ENCODE peak calls at places on chromosomes 6 and 20, in six cellular contexts. I is K562, K is ovary, W is tibial nerve, S is A549, Y is GM12878. Z is an unnamed sample.

GRCh38 chr20:63099426-63100267 is 92.9 kb upstream of the BHLHE23 start:
- DNase-seq in K (peak; percentile 1), I (no peak), W (no peak), S (no peak), Y (no peak), Z (peak; percentile 4)

GRCh38 chr6:164130151-164130550 is 715.6 kb downstream of the QKI start:
- DNase-seq in S (no peak), Y (no peak), W (no peak), I (no peak), K (no peak), Z (no peak)

GRCh38 chr6:56534680-56535419 is 107.8 kb downstream of the DST start:
- DNase-seq in Y (no peak), I (no peak), W (no peak), S (no peak), K (no peak), Z (no peak)

GRCh38 chr20:57680934-57681914 is 28.6 kb downstream of the PMEPA1 start:
- DNase-seq in Y (peak; percentile 40), S (no peak), W (no peak), I (no peak), K (no peak), Z (peak; percentile 47)

GRCh38 chr6:42225043-42225368 is 7.3 kb upstream of the MRPS10 start:
- DNase-seq in K (no peak), Y (no peak), S (no peak), W (no peak), I (no peak), Z (no peak)

GRCh38 chr6:164749126-164749758 is 560.2 kb downstream of the C6orf118 start:
- DNase-seq in W (peak; percentile 18), Y (no peak), I (no peak), K (no peak), S (no peak), Z (no peak)

GRCh38 chr6:104537185-104537584 is 322.5 kb downstream of the HACE1 start:
- DNase-seq in K (no peak), S (no peak), Y (no peak), I (no peak), W (no peak), Z (no peak)

GRCh38 chr6:140977425-140977824 is 1155.3 kb upstream of the GJE1 start:
- DNase-seq in W (no peak), I (no peak), S (no peak), K (no peak), Y (no peak), Z (no peak)

GRCh38 chr6:13563009-13563408 is 11.4 kb upstream of the SIRT5 start:
- DNase-seq in I (no peak), K (no peak), S (no peak), W (no peak), Y (no peak), Z (no peak)

GRCh38 chr6:122042851-122043250 is 356.6 kb upstream of the HSF2 start:
- DNase-seq in W (no peak), S (no peak), I (no peak), Y (no peak), K (peak; percentile 50), Z (no peak)

GRCh38 chr6:44003345-44004061 is 123.7 kb downstream of the MRPL14 start:
- DNase-seq in K (no peak), S (no peak), Y (no peak), W (no peak), I (no peak), Z (no peak)

GRCh38 chr6:7172605-7173185 is 64.9 kb downstream of the RREB1 start:
- DNase-seq in S (no peak), K (no peak), I (no peak), Y (no peak), W (no peak), Z (peak; percentile 15)

GRCh38 chr6:49744259-49744658 is at the start of gene CRISP3:
- DNase-seq in I (no peak), S (no peak), Y (no peak), W (no peak), K (no peak), Z (no peak)

GRCh38 chr20:2599265-2600060 is 53.0 kb upstream of the NOP56 start:
- DNase-seq in W (no peak), I (no peak), Y (no peak), S (no peak), K (no peak), Z (no peak)

GRCh38 chr6:64081459-64081858 is 445.9 kb downstream of the PHF3 start:
- DNase-seq in K (no peak), Y (no peak), W (no peak), S (no peak), I (no peak), Z (no peak)

GRCh38 chr6:116812051-116812650 is 16.7 kb downstream of the GPRC6A start:
- DNase-seq in Y (no peak), S (no peak), K (no peak), W (no peak), I (no peak), Z (no peak)

GRCh38 chr20:25229486-25230176 is 18.3 kb upstream of the PYGB start:
- DNase-seq in I (no peak), Y (no peak), S (no peak), K (no peak), W (no peak), Z (peak; percentile 23)

GRCh38 chr6:137734005-137734874 is 132.8 kb upstream of the TNFAIP3 start:
- DNase-seq in W (no peak), S (no peak), I (no peak), Y (no peak), K (no peak), Z (no peak)

GRCh38 chr6:137736048-137736846 is 130.8 kb upstream of the TNFAIP3 start:
- DNase-seq in K (no peak), I (no peak), Y (no peak), W (no peak), S (no peak), Z (no peak)

GRCh38 chr6:137736919-137737318 is 130.1 kb upstream of the TNFAIP3 start:
- DNase-seq in I (no peak), K (no peak), W (no peak), S (no peak), Y (no peak), Z (no peak)

GRCh38 chr6:137733353-137733746 is 133.7 kb upstream of the TNFAIP3 start:
- DNase-seq in I (no peak), S (no peak), W (no peak), K (no peak), Y (no peak), Z (no peak)

DNA sequence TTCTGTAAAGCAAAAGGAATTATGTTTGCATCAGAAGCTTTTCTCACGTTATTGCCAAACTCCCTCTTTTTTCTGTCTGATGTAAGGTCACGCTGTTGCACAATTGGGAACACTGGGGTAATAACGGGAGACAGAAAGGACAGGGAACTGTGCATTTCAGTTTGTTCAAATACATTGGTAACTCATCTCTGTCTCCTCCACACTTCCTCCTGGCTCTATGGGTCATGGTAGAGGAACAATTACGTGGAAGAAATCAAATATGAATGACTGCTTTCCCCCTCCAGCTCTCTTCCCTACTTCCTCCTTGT is 132.2 kb upstream of the TNFAIP3 start:
- DNase-seq in I (no peak), Y (no peak), S (no peak), K (no peak), W (peak; percentile 68), Z (no peak)
- TF ChIP-seq EP300 in I (no peak), Y (no peak), S (no peak), K (no peak), W (peak; percentile 91), Z (peak; percentile 66)

GRCh38 chr6:157143171-157143884 is 180.0 kb downstream of the TMEM242 start:
- DNase-seq in I (no peak), Y (no peak), S (no peak), W (no peak), K (no peak), Z (no peak)
- TF ChIP-seq POLR2A in I (no peak), Y (no peak), S (no peak), W (no peak), K (no peak), Z (no peak)

GRCh38 chr20:6767166-6767535 is 335 bp upstream of the BMP2 start:
- DNase-seq in Y (no peak), I (no peak), W (no peak), K (peak; percentile 29), S (no peak), Z (no peak)

GRCh38 chr20:6767536-6768227 is at the start of gene BMP2:
- DNase-seq in I (peak; percentile 10), Y (no peak), W (peak; percentile 12), K (peak; percentile 20), S (peak; percentile 29), Z (peak; percentile 92)

GRCh38 chr20:6765469-6766058 is 1.9 kb upstream of the BMP2 start:
- DNase-seq in Y (no peak), K (no peak), S (peak; percentile 13), W (peak; percentile 20), I (peak; percentile 5), Z (no peak)

GRCh38 chr20:6764619-6765018 is 2.9 kb upstream of the BMP2 start:
- DNase-seq in Y (no peak), S (no peak), I (no peak), W (no peak), K (no peak), Z (no peak)

GRCh38 chr20:6766433-6766832 is 1.1 kb upstream of the BMP2 start:
- DNase-seq in Y (no peak), W (no peak), I (no peak), K (no peak), S (no peak), Z (no peak)
- TF ChIP-seq EP300 in Y (no peak), W (no peak), I (no peak), K (no peak), S (no peak), Z (no peak)

DNA sequence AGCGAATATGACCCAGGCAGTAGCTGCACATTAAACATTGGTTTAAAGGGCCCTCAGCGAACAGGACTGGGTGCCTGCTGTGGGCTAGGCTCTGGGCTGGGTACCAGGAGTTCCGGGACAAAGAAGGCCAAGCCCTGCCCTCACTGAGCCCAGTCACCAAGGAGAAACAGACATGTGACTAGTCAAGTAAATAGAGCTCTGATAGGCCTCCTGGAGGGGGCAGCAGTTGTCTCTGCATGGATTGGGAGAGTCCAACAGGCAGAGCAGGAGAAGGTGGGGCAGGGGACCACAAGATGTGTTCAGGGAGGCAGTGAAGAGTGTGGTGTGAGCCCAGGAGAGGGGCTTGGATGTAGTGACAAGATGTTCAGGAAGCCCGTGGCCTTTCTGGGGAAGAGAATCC is 3.1 kb downstream of the HM13 start:
- DNase-seq in S (peak; percentile 69), K (no peak), W (peak; percentile 49), Y (no peak), I (peak; percentile 45), Z (peak; percentile 62)
- TF ChIP-seq POLR2A in S (no peak), K (no peak), W (no peak), Y (no peak), I (no peak), Z (no peak)

DNA sequence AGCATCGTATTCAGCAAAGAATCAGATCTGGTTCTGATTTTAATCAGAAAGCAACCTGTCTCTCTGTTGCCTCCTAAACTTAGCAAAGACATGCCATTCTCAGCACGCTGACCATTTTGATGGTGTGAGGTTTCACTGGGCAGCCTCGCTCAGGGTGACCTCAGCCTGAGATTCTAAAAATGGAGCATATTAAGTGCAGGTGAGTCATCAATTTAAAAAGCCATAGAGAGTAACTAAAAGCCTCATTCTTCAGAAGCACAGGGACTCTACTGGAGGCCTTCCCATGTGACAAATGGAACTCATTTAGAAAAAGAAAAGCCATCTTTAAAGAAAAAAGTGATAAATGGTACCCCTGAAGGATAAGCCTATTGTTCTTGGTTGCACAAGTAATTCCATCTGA is 91.3 kb downstream of the FILIP1 start:
- DNase-seq in K (no peak), W (no peak), S (no peak), I (no peak), Y (no peak), Z (no peak)
- TF ChIP-seq EP300 in K (no peak), W (no peak), S (no peak), I (no peak), Y (no peak), Z (no peak)